ENCODE peak calls at places on chromosomes 5 and 9, in ten cellular contexts. One of them, this sample, is unnamed.

GRCh38 chr5:84242286-84242685 is 142.4 kb downstream of the EDIL3 start:
- DNase-seq in right atrium auricular region: no peak
- DNase-seq in EL: peak; percentile 41
- DNase-seq in aorta: no peak
- DNase-seq in heart right ventricle: no peak
- DNase-seq in stimulated activated CD4-positive, alpha-beta T cell treated with anti-CD3 and anti-CD28 coated beads, Interleukin-4, amount 100 ng/mL, for 1 hour: no peak
- DNase-seq in anterior cingulate cortex: no peak
- DNase-seq in left lung: no peak
- DNase-seq in Daoy: peak; percentile 13
- DNase-seq in MCF 10A: no peak
- DNase-seq in this sample: no peak

GRCh38 chr9:135463140-135463539 is 16.4 kb upstream of the PPP1R26 start:
- DNase-seq in anterior cingulate cortex: no peak
- DNase-seq in stimulated activated CD4-positive, alpha-beta T cell treated with anti-CD3 and anti-CD28 coated beads, Interleukin-4, amount 100 ng/mL, for 1 hour: no peak
- DNase-seq in aorta: no peak
- DNase-seq in EL: peak; percentile 59
- DNase-seq in heart right ventricle: no peak
- DNase-seq in right atrium auricular region: no peak
- DNase-seq in Daoy: peak; percentile 80
- DNase-seq in left lung: no peak
- DNase-seq in MCF 10A: peak; percentile 57
- DNase-seq in this sample: no peak

GRCh38 chr5:74056102-74056788 is 430.2 kb downstream of the ARHGEF28 start:
- DNase-seq in MCF 10A: no peak
- DNase-seq in left lung: no peak
- DNase-seq in aorta: no peak
- DNase-seq in EL: no peak
- DNase-seq in anterior cingulate cortex: no peak
- DNase-seq in right atrium auricular region: no peak
- DNase-seq in Daoy: no peak
- DNase-seq in stimulated activated CD4-positive, alpha-beta T cell treated with anti-CD3 and anti-CD28 coated beads, Interleukin-4, amount 100 ng/mL, for 1 hour: no peak
- DNase-seq in heart right ventricle: no peak
- DNase-seq in this sample: no peak

GRCh38 chr5:103669615-103670014 is 107.0 kb upstream of the NUDT12 start:
- DNase-seq in right atrium auricular region: no peak
- DNase-seq in left lung: no peak
- DNase-seq in Daoy: no peak
- DNase-seq in EL: no peak
- DNase-seq in aorta: no peak
- DNase-seq in heart right ventricle: no peak
- DNase-seq in anterior cingulate cortex: no peak
- DNase-seq in MCF 10A: no peak
- DNase-seq in stimulated activated CD4-positive, alpha-beta T cell treated with anti-CD3 and anti-CD28 coated beads, Interleukin-4, amount 100 ng/mL, for 1 hour: no peak
- DNase-seq in this sample: no peak

GRCh38 chr5:6829150-6829784 is 116.0 kb downstream of the TENT4A start:
- DNase-seq in heart right ventricle: no peak
- DNase-seq in anterior cingulate cortex: no peak
- DNase-seq in left lung: no peak
- DNase-seq in aorta: no peak
- DNase-seq in right atrium auricular region: no peak
- DNase-seq in MCF 10A: no peak
- DNase-seq in Daoy: no peak
- DNase-seq in stimulated activated CD4-positive, alpha-beta T cell treated with anti-CD3 and anti-CD28 coated beads, Interleukin-4, amount 100 ng/mL, for 1 hour: peak; percentile 28
- DNase-seq in EL: no peak
- DNase-seq in this sample: peak; percentile 63

GRCh38 chr5:34585601-34586104 is 70.5 kb upstream of the RAI14 start:
- DNase-seq in EL: peak; percentile 32
- DNase-seq in heart right ventricle: no peak
- DNase-seq in Daoy: peak; percentile 67
- DNase-seq in anterior cingulate cortex: no peak
- DNase-seq in MCF 10A: peak; percentile 72
- DNase-seq in left lung: no peak
- DNase-seq in aorta: no peak
- DNase-seq in right atrium auricular region: no peak
- DNase-seq in stimulated activated CD4-positive, alpha-beta T cell treated with anti-CD3 and anti-CD28 coated beads, Interleukin-4, amount 100 ng/mL, for 1 hour: no peak
- DNase-seq in this sample: no peak

GRCh38 chr5:92518318-92518913 is 1062.6 kb downstream of the NR2F1-AS1 start:
- DNase-seq in heart right ventricle: no peak
- DNase-seq in stimulated activated CD4-positive, alpha-beta T cell treated with anti-CD3 and anti-CD28 coated beads, Interleukin-4, amount 100 ng/mL, for 1 hour: no peak
- DNase-seq in anterior cingulate cortex: no peak
- DNase-seq in Daoy: peak; percentile 40
- DNase-seq in MCF 10A: peak; percentile 50
- DNase-seq in right atrium auricular region: no peak
- DNase-seq in EL: peak; percentile 58
- DNase-seq in aorta: no peak
- DNase-seq in left lung: no peak
- DNase-seq in this sample: no peak

GRCh38 chr9:130258999-130259398 is 6.6 kb upstream of the HMCN2 start:
- DNase-seq in right atrium auricular region: no peak
- DNase-seq in Daoy: no peak
- DNase-seq in aorta: no peak
- DNase-seq in EL: no peak
- DNase-seq in anterior cingulate cortex: no peak
- DNase-seq in heart right ventricle: no peak
- DNase-seq in MCF 10A: no peak
- DNase-seq in left lung: no peak
- DNase-seq in stimulated activated CD4-positive, alpha-beta T cell treated with anti-CD3 and anti-CD28 coated beads, Interleukin-4, amount 100 ng/mL, for 1 hour: no peak
- DNase-seq in this sample: no peak

GRCh38 chr5:34587355-34588241 is 68.5 kb upstream of the RAI14 start:
- DNase-seq in EL: peak; percentile 82
- DNase-seq in aorta: no peak
- DNase-seq in MCF 10A: peak; percentile 66
- DNase-seq in Daoy: peak; percentile 46
- DNase-seq in stimulated activated CD4-positive, alpha-beta T cell treated with anti-CD3 and anti-CD28 coated beads, Interleukin-4, amount 100 ng/mL, for 1 hour: no peak
- DNase-seq in left lung: no peak
- DNase-seq in anterior cingulate cortex: no peak
- DNase-seq in right atrium auricular region: no peak
- DNase-seq in heart right ventricle: no peak
- DNase-seq in this sample: no peak

GRCh38 chr9:4508907-4509589 is 18.8 kb downstream of the SLC1A1 start:
- DNase-seq in MCF 10A: no peak
- DNase-seq in Daoy: peak; percentile 48
- DNase-seq in right atrium auricular region: no peak
- DNase-seq in anterior cingulate cortex: no peak
- DNase-seq in stimulated activated CD4-positive, alpha-beta T cell treated with anti-CD3 and anti-CD28 coated beads, Interleukin-4, amount 100 ng/mL, for 1 hour: no peak
- DNase-seq in heart right ventricle: no peak
- DNase-seq in EL: peak; percentile 87
- DNase-seq in aorta: no peak
- DNase-seq in left lung: no peak
- DNase-seq in this sample: no peak

GRCh38 chr5:113446358-113446927 is 11.7 kb upstream of the TSSK1B start:
- DNase-seq in stimulated activated CD4-positive, alpha-beta T cell treated with anti-CD3 and anti-CD28 coated beads, Interleukin-4, amount 100 ng/mL, for 1 hour: no peak
- DNase-seq in Daoy: no peak
- DNase-seq in right atrium auricular region: no peak
- DNase-seq in aorta: no peak
- DNase-seq in heart right ventricle: no peak
- DNase-seq in left lung: no peak
- DNase-seq in MCF 10A: no peak
- DNase-seq in EL: no peak
- DNase-seq in anterior cingulate cortex: no peak
- DNase-seq in this sample: no peak

GRCh38 chr5:81724108-81724507 is 26.8 kb downstream of the SSBP2 start:
- DNase-seq in Daoy: no peak
- DNase-seq in stimulated activated CD4-positive, alpha-beta T cell treated with anti-CD3 and anti-CD28 coated beads, Interleukin-4, amount 100 ng/mL, for 1 hour: no peak
- DNase-seq in anterior cingulate cortex: no peak
- DNase-seq in heart right ventricle: no peak
- DNase-seq in left lung: no peak
- DNase-seq in MCF 10A: no peak
- DNase-seq in right atrium auricular region: no peak
- DNase-seq in aorta: no peak
- DNase-seq in EL: no peak
- DNase-seq in this sample: no peak